ENCODE peak calls at places on chromosomes 5 and 9, in five cellular contexts. One of them, this sample, is unnamed.

GRCh38 chr5:69134126-69134525 is 32.8 kb upstream of the CCNB1 start:
- DNase-seq in left ventricle myocardium inferior: no peak
- DNase-seq in cardiac fibroblast: no peak
- DNase-seq in retinal pigment epithelial cell: no peak
- DNase-seq in esophagus squamous epithelium: no peak
- DNase-seq in this sample: no peak

GRCh38 chr5:171310816-171311697 is 2.0 kb downstream of the TLX3 start:
- DNase-seq in left ventricle myocardium inferior: no peak
- DNase-seq in cardiac fibroblast: peak
- DNase-seq in retinal pigment epithelial cell: no peak
- DNase-seq in esophagus squamous epithelium: no peak
- DNase-seq in this sample: peak

GRCh38 chr5:53008751-53009150 is 19.6 kb downstream of the ITGA2 start:
- DNase-seq in left ventricle myocardium inferior: no peak
- DNase-seq in cardiac fibroblast: peak
- DNase-seq in retinal pigment epithelial cell: no peak
- DNase-seq in esophagus squamous epithelium: no peak
- DNase-seq in this sample: no peak

GRCh38 chr5:135150767-135151166 is 116.7 kb upstream of the PITX1 start:
- DNase-seq in left ventricle myocardium inferior: no peak
- DNase-seq in cardiac fibroblast: no peak
- DNase-seq in retinal pigment epithelial cell: peak
- DNase-seq in esophagus squamous epithelium: no peak
- DNase-seq in this sample: no peak

GRCh38 chr5:19928556-19929421 is 59.2 kb downstream of the CDH18 start:
- DNase-seq in left ventricle myocardium inferior: no peak
- DNase-seq in cardiac fibroblast: peak
- DNase-seq in retinal pigment epithelial cell: peak
- DNase-seq in esophagus squamous epithelium: no peak
- DNase-seq in this sample: no peak

GRCh38 chr5:125496393-125496792 is 750.0 kb upstream of the ZNF608 start:
- DNase-seq in left ventricle myocardium inferior: no peak
- DNase-seq in cardiac fibroblast: no peak
- DNase-seq in retinal pigment epithelial cell: no peak
- DNase-seq in esophagus squamous epithelium: no peak
- DNase-seq in this sample: no peak

GRCh38 chr9:98256632-98257218 is 1.3 kb upstream of the TBC1D2 start:
- DNase-seq in left ventricle myocardium inferior: no peak
- DNase-seq in cardiac fibroblast: no peak
- DNase-seq in retinal pigment epithelial cell: no peak
- DNase-seq in esophagus squamous epithelium: no peak
- DNase-seq in this sample: no peak

GRCh38 chr5:36285837-36286615 is 15.7 kb downstream of the RANBP3L start:
- DNase-seq in left ventricle myocardium inferior: no peak
- DNase-seq in cardiac fibroblast: no peak
- DNase-seq in retinal pigment epithelial cell: no peak
- DNase-seq in esophagus squamous epithelium: no peak
- DNase-seq in this sample: no peak

GRCh38 chr9:78967557-78968212 is 604.1 kb upstream of the TLE4 start:
- DNase-seq in left ventricle myocardium inferior: no peak
- DNase-seq in cardiac fibroblast: no peak
- DNase-seq in retinal pigment epithelial cell: no peak
- DNase-seq in esophagus squamous epithelium: no peak
- DNase-seq in this sample: no peak

GRCh38 chr5:316210-317085 is 5.1 kb upstream of the AHRR start:
- DNase-seq in left ventricle myocardium inferior: no peak
- DNase-seq in cardiac fibroblast: no peak
- DNase-seq in retinal pigment epithelial cell: no peak
- DNase-seq in esophagus squamous epithelium: no peak
- DNase-seq in this sample: no peak

GRCh38 chr5:38718874-38719391 is 126.9 kb upstream of the OSMR start:
- DNase-seq in left ventricle myocardium inferior: no peak
- DNase-seq in cardiac fibroblast: peak
- DNase-seq in retinal pigment epithelial cell: no peak
- DNase-seq in esophagus squamous epithelium: no peak
- DNase-seq in this sample: peak

GRCh38 chr5:54637654-54638053 is 120.1 kb downstream of the SNX18 start:
- DNase-seq in left ventricle myocardium inferior: peak
- DNase-seq in cardiac fibroblast: peak
- DNase-seq in retinal pigment epithelial cell: no peak
- DNase-seq in esophagus squamous epithelium: no peak
- DNase-seq in this sample: no peak

GRCh38 chr5:65663804-65664521 is 39.1 kb downstream of the SHLD3 start:
- DNase-seq in left ventricle myocardium inferior: no peak
- DNase-seq in cardiac fibroblast: peak
- DNase-seq in retinal pigment epithelial cell: no peak
- DNase-seq in esophagus squamous epithelium: no peak
- DNase-seq in this sample: no peak

GRCh38 chr5:74206571-74207550 is 433.7 kb downstream of the ENC1 start:
- DNase-seq in left ventricle myocardium inferior: peak
- DNase-seq in cardiac fibroblast: peak
- DNase-seq in retinal pigment epithelial cell: peak
- DNase-seq in esophagus squamous epithelium: no peak
- DNase-seq in this sample: no peak

GRCh38 chr9:95338243-95338642 is 20.7 kb upstream of the FANCC start:
- DNase-seq in left ventricle myocardium inferior: no peak
- DNase-seq in cardiac fibroblast: no peak
- DNase-seq in retinal pigment epithelial cell: no peak
- DNase-seq in esophagus squamous epithelium: no peak
- DNase-seq in this sample: no peak

GRCh38 chr5:100590867-100591266 is 55.7 kb downstream of the FAM174A start:
- DNase-seq in left ventricle myocardium inferior: no peak
- DNase-seq in cardiac fibroblast: no peak
- DNase-seq in retinal pigment epithelial cell: no peak
- DNase-seq in esophagus squamous epithelium: no peak
- DNase-seq in this sample: no peak

GRCh38 chr9:70006299-70006698 is 37.3 kb upstream of the MAMDC2 start:
- DNase-seq in left ventricle myocardium inferior: no peak
- DNase-seq in cardiac fibroblast: no peak
- DNase-seq in retinal pigment epithelial cell: no peak
- DNase-seq in esophagus squamous epithelium: no peak
- DNase-seq in this sample: no peak

GRCh38 chr5:134073404-134073803 is 41.1 kb upstream of the TCF7 start:
- DNase-seq in left ventricle myocardium inferior: no peak
- DNase-seq in cardiac fibroblast: peak
- DNase-seq in retinal pigment epithelial cell: no peak
- DNase-seq in esophagus squamous epithelium: no peak
- DNase-seq in this sample: no peak

GRCh38 chr5:126464016-126464415 is 40.8 kb downstream of the GRAMD2B start:
- DNase-seq in left ventricle myocardium inferior: no peak
- DNase-seq in cardiac fibroblast: no peak
- DNase-seq in retinal pigment epithelial cell: no peak
- DNase-seq in esophagus squamous epithelium: no peak
- DNase-seq in this sample: no peak

GRCh38 chr5:140322751-140323731 is 20.1 kb upstream of the PFDN1 start:
- DNase-seq in left ventricle myocardium inferior: peak
- DNase-seq in cardiac fibroblast: peak
- DNase-seq in retinal pigment epithelial cell: peak
- DNase-seq in esophagus squamous epithelium: no peak
- DNase-seq in this sample: no peak

GRCh38 chr5:98904786-98905185 is 24.0 kb downstream of the CHD1 start:
- DNase-seq in left ventricle myocardium inferior: no peak
- DNase-seq in cardiac fibroblast: peak
- DNase-seq in retinal pigment epithelial cell: no peak
- DNase-seq in esophagus squamous epithelium: no peak
- DNase-seq in this sample: no peak

GRCh38 chr5:68049053-68049713 is 166.4 kb upstream of the PIK3R1 start:
- DNase-seq in left ventricle myocardium inferior: no peak
- DNase-seq in cardiac fibroblast: no peak
- DNase-seq in retinal pigment epithelial cell: no peak
- DNase-seq in esophagus squamous epithelium: no peak
- DNase-seq in this sample: no peak

GRCh38 chr5:38923661-38924451 is 78.0 kb downstream of the OSMR start:
- DNase-seq in left ventricle myocardium inferior: no peak
- DNase-seq in cardiac fibroblast: peak
- DNase-seq in retinal pigment epithelial cell: no peak
- DNase-seq in esophagus squamous epithelium: no peak
- DNase-seq in this sample: no peak

GRCh38 chr9:73347123-73347522 is 195.5 kb downstream of the ANXA1 start:
- DNase-seq in left ventricle myocardium inferior: no peak
- DNase-seq in cardiac fibroblast: no peak
- DNase-seq in retinal pigment epithelial cell: no peak
- DNase-seq in esophagus squamous epithelium: no peak
- DNase-seq in this sample: no peak

GRCh38 chr5:54634089-54634488 is 116.5 kb downstream of the SNX18 start:
- DNase-seq in left ventricle myocardium inferior: no peak
- DNase-seq in cardiac fibroblast: no peak
- DNase-seq in retinal pigment epithelial cell: no peak
- DNase-seq in esophagus squamous epithelium: no peak
- DNase-seq in this sample: no peak

GRCh38 chr5:170791325-170791954 is 7.9 kb downstream of the GABRP start:
- DNase-seq in left ventricle myocardium inferior: peak
- DNase-seq in cardiac fibroblast: peak
- DNase-seq in retinal pigment epithelial cell: no peak
- DNase-seq in esophagus squamous epithelium: no peak
- DNase-seq in this sample: peak

GRCh38 chr5:151030377-151030776 is 10.0 kb downstream of the GPX3 start:
- DNase-seq in left ventricle myocardium inferior: peak
- DNase-seq in cardiac fibroblast: no peak
- DNase-seq in retinal pigment epithelial cell: no peak
- DNase-seq in esophagus squamous epithelium: no peak
- DNase-seq in this sample: no peak

GRCh38 chr9:36831381-36832231 is 202.5 kb downstream of the PAX5 start:
- DNase-seq in left ventricle myocardium inferior: no peak
- DNase-seq in cardiac fibroblast: no peak
- DNase-seq in retinal pigment epithelial cell: no peak
- DNase-seq in esophagus squamous epithelium: no peak
- DNase-seq in this sample: no peak

GRCh38 chr9:101832464-101832863 is 94.0 kb upstream of the GRIN3A start:
- DNase-seq in left ventricle myocardium inferior: no peak
- DNase-seq in cardiac fibroblast: no peak
- DNase-seq in retinal pigment epithelial cell: no peak
- DNase-seq in esophagus squamous epithelium: no peak
- DNase-seq in this sample: no peak

GRCh38 chr5:138829341-138829740 is 45.8 kb downstream of the LRRTM2 start:
- DNase-seq in left ventricle myocardium inferior: no peak
- DNase-seq in cardiac fibroblast: peak
- DNase-seq in retinal pigment epithelial cell: no peak
- DNase-seq in esophagus squamous epithelium: no peak
- DNase-seq in this sample: no peak

GRCh38 chr9:113505963-113506624 is 42.6 kb downstream of the RGS3 start:
- DNase-seq in left ventricle myocardium inferior: no peak
- DNase-seq in cardiac fibroblast: no peak
- DNase-seq in retinal pigment epithelial cell: no peak
- DNase-seq in esophagus squamous epithelium: no peak
- DNase-seq in this sample: no peak

DNA sequence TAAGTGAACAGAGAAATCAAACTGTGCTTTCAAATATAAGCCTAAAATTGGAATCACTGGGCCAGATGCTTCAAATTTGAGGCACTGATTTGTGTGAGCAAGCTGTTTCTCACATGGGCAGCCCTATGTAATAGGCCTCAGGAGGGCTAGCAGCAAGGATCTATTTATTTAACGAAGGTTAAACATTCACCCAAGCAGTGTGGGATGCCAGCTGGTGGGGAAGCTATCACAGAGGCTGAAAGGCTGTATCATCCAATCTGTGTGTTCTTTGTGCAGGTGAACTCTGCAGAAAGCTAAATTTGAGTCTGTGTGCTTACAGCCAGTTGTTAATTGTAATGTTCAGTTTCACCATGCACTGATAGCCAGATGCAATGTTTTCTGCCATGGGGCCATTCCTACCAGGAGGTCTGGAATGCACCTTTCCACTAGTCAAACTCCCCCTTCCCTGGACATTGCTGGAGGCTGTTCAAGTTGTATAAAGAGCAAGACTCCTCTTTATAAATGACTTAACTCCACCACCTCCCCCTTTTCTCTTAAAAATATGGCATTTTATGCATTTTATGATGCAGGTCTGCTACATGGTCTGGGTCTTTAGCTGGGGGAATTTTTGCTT is 228.9 kb downstream of the SH3GL2 start:
- DNase-seq in left ventricle myocardium inferior: no peak
- DNase-seq in cardiac fibroblast: no peak
- DNase-seq in retinal pigment epithelial cell: no peak
- DNase-seq in esophagus squamous epithelium: no peak
- DNase-seq in this sample: no peak
- TF ChIP-seq CTCF in left ventricle myocardium inferior: no peak
- TF ChIP-seq CTCF in cardiac fibroblast: no peak
- TF ChIP-seq CTCF in retinal pigment epithelial cell: no peak
- TF ChIP-seq CTCF in esophagus squamous epithelium: no peak
- TF ChIP-seq CTCF in this sample: no peak

GRCh38 chr5:141369994-141370848 is at the start of gene PCDHGB3:
- DNase-seq in left ventricle myocardium inferior: peak
- DNase-seq in cardiac fibroblast: peak
- DNase-seq in retinal pigment epithelial cell: no peak
- DNase-seq in esophagus squamous epithelium: no peak
- DNase-seq in this sample: no peak
- TF ChIP-seq CTCF in left ventricle myocardium inferior: peak
- TF ChIP-seq CTCF in cardiac fibroblast: peak
- TF ChIP-seq CTCF in retinal pigment epithelial cell: peak
- TF ChIP-seq CTCF in esophagus squamous epithelium: no peak
- TF ChIP-seq CTCF in this sample: no peak

DNA sequence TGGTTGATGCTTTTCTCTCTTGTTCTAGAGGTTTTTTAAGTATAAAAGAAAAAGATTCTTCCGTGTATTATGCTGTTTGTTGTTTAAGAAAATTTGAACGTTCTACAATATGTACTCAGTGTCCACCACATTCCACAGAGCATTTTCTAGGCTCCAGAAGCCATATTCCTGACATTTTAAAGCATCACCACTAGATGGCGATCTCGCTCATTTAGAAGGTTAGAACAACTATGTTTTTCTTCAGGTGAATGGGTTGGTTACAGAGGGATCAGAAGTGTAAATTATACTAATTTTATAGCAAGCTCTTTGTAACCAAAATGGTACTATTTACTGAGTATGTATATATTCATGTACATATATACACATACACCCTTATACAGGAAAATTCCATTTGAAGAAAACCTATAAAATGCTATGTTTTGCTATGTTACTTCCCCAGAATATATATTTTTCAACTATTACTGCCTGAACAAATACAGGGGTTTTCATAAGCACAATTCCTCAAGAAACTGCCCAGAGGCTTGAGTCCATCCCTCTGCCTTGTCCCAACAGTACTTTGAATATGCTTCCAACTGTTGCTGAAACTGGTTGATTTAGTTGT is 284.3 kb downstream of the CCDC171 start:
- DNase-seq in left ventricle myocardium inferior: no peak
- DNase-seq in cardiac fibroblast: peak
- DNase-seq in retinal pigment epithelial cell: peak
- DNase-seq in esophagus squamous epithelium: no peak
- DNase-seq in this sample: no peak
- TF ChIP-seq CTCF in left ventricle myocardium inferior: peak
- TF ChIP-seq CTCF in cardiac fibroblast: peak
- TF ChIP-seq CTCF in retinal pigment epithelial cell: peak
- TF ChIP-seq CTCF in esophagus squamous epithelium: peak
- TF ChIP-seq CTCF in this sample: peak

DNA sequence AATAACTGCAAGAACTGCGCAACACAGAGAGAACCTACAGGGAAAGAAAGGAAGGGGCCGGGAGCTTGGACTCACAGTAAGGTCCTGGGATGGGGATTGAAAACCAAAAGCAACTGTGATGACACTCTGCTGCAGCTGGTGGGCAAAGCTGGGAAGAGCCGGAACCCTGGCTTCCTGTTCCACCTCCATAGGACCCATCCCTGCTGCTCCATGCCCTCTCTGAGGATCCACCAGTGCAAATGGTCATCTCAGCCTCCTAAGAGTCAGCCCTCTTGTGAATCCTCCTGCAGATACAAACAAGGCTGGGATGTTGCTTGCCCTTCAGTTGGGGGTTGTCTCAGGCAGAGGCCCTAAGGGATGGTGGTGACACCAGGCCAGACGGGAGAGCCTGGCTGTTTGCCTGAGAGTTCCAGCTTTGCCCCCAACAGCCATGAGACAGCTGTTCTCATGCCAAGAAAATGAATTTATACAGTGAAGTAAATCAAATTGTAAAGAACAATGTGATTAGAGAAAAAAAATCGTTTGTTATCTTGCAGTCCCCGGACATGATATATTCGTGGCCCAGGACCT is 90.8 kb downstream of the TENT4A start:
- DNase-seq in left ventricle myocardium inferior: no peak
- DNase-seq in cardiac fibroblast: no peak
- DNase-seq in retinal pigment epithelial cell: no peak
- DNase-seq in esophagus squamous epithelium: no peak
- DNase-seq in this sample: no peak
- TF ChIP-seq CTCF in left ventricle myocardium inferior: no peak
- TF ChIP-seq CTCF in cardiac fibroblast: no peak
- TF ChIP-seq CTCF in retinal pigment epithelial cell: no peak
- TF ChIP-seq CTCF in esophagus squamous epithelium: no peak
- TF ChIP-seq CTCF in this sample: no peak

This sample was measured in glutamatergic neuron.